ENCODE peak calls at places on chromosomes 4 and X, in four cellular contexts. D is H9, O is trophoblast cell, J is IMR-90. F is an unnamed sample.

GRCh38 chr4:176340871-176341685 is 21.3 kb downstream of the SPCS3 start:
- DNase-seq in J (peak; percentile 66), D (no peak), O (peak; percentile 12), F (peak; percentile 60)

GRCh38 chrX:123408856-123409737 is 225.0 kb downstream of the GRIA3 start:
- DNase-seq in J (no peak), O (no peak), D (no peak), F (no peak)

GRCh38 chr4:5162909-5163508 is 111.7 kb downstream of the STK32B start:
- DNase-seq in O (no peak), J (no peak), D (peak; percentile 13), F (no peak)

GRCh38 chrX:49043220-49043986 is at the start of gene TFE3:
- DNase-seq in O (peak; percentile 98), D (peak; percentile 98), J (peak; percentile 98), F (peak; percentile 99)

GRCh38 chr4:47483722-47484121 is 1.4 kb upstream of the ATP10D start:
- DNase-seq in D (no peak), J (no peak), O (no peak), F (no peak)

GRCh38 chr4:139950568-139950967 is 203.4 kb downstream of the MAML3 start:
- DNase-seq in O (no peak), J (no peak), D (no peak), F (no peak)

GRCh38 chr4:26372525-26373172 is 51.8 kb downstream of the RBPJ start:
- DNase-seq in O (no peak), D (no peak), J (peak; percentile 77), F (peak; percentile 53)

GRCh38 chrX:20026278-20026677 is 35.4 kb upstream of the BCLAF3 start:
- DNase-seq in J (peak; percentile 60), O (no peak), D (no peak), F (peak; percentile 60)

GRCh38 chr4:101347267-101347556 is at the start of gene PPP3CA:
- DNase-seq in O (peak; percentile 50), J (no peak), D (no peak), F (no peak)

GRCh38 chrX:154654372-154654771 is 993 bp upstream of the CTAG2 start:
- DNase-seq in O (no peak), J (no peak), D (no peak), F (no peak)

GRCh38 chrX:75365243-75365975 is 91.5 kb downstream of the UPRT start:
- DNase-seq in J (no peak), D (no peak), O (no peak), F (peak; percentile 1)

GRCh38 chrX:21800344-21800770 is 39.1 kb upstream of the MBTPS2 start:
- DNase-seq in J (peak; percentile 4), D (no peak), O (no peak), F (no peak)

GRCh38 chr4:13627185-13627605 is 330 bp downstream of the BOD1L1 start:
- DNase-seq in D (peak; percentile 31), O (peak; percentile 18), J (no peak), F (peak; percentile 41)

GRCh38 chr4:53489279-53489889 is 101.9 kb downstream of the LNX1 start:
- DNase-seq in O (no peak), D (no peak), J (peak; percentile 79), F (no peak)

GRCh38 chr4:141905751-141906150 is 269.4 kb downstream of the IL15 start:
- DNase-seq in D (no peak), O (peak; percentile 30), J (peak; percentile 80), F (no peak)

GRCh38 chrX:43860646-43861370 is 21.4 kb downstream of the MAOB start:
- DNase-seq in D (no peak), J (peak; percentile 1), O (no peak), F (no peak)

GRCh38 chr4:78938868-78939666 is at the start of gene PAQR3:
- DNase-seq in J (peak; percentile 76), O (peak; percentile 81), D (peak; percentile 86), F (peak; percentile 91)

GRCh38 chrX:5537098-5537497 is 691.6 kb downstream of the NLGN4X start:
- DNase-seq in D (no peak), O (no peak), J (no peak), F (no peak)

GRCh38 chrX:126164689-126165400 is 1.2 kb downstream of the DCAF12L2 start:
- DNase-seq in D (no peak), O (no peak), J (no peak), F (no peak)

GRCh38 chr4:2797545-2798305 is 4.8 kb downstream of the SH3BP2 start:
- DNase-seq in J (no peak), O (no peak), D (no peak), F (no peak)

GRCh38 chr4:82428969-82429727 is 1.1 kb downstream of the HNRNPDL start:
- DNase-seq in D (peak; percentile 92), O (peak; percentile 92), J (peak; percentile 85), F (peak; percentile 94)

GRCh38 chr4:150278206-150278605 is 200.0 kb downstream of the DCLK2 start:
- DNase-seq in J (no peak), D (no peak), O (no peak), F (no peak)

GRCh38 chr4:41192136-41192535 is 22.2 kb downstream of the APBB2 start:
- DNase-seq in D (no peak), O (no peak), J (peak; percentile 33), F (no peak)

GRCh38 chrX:21806691-21807090 is 32.7 kb upstream of the MBTPS2 start:
- DNase-seq in O (no peak), J (peak; percentile 1), D (no peak), F (no peak)

GRCh38 chrX:120604359-120604782 is 470 bp downstream of the MCTS1 start:
- DNase-seq in J (peak; percentile 33), D (no peak), O (peak; percentile 0), F (peak; percentile 4)

GRCh38 chr4:152052431-152053057 is 291.7 kb upstream of the GATB start:
- DNase-seq in D (no peak), J (peak; percentile 40), O (no peak), F (no peak)

GRCh38 chr4:110361921-110362320 is 114.0 kb upstream of the ENPEP start:
- DNase-seq in O (no peak), D (no peak), J (no peak), F (peak; percentile 53)

GRCh38 chrX:48835524-48836329 is at the start of gene PCSK1N:
- DNase-seq in J (no peak), O (no peak), D (peak; percentile 60), F (peak; percentile 56)

GRCh38 chr4:144578681-144579080 is 67.3 kb upstream of the HHIP start:
- DNase-seq in O (peak; percentile 33), J (peak; percentile 35), D (no peak), F (no peak)

GRCh38 chr4:23374280-23374679 is 515.6 kb downstream of the PPARGC1A start:
- DNase-seq in D (no peak), O (peak; percentile 74), J (no peak), F (peak; percentile 65)

GRCh38 chr4:123478859-123479345 is 82.3 kb downstream of the SPRY1 start:
- DNase-seq in O (peak; percentile 96), J (peak; percentile 49), D (no peak), F (no peak)

GRCh38 chr4:108166441-108167315 is 2.1 kb downstream of the LEF1 start:
- DNase-seq in J (no peak), O (no peak), D (peak; percentile 85), F (peak; percentile 88)

GRCh38 chr4:108170729-108171540 is 2.2 kb upstream of the LEF1 start:
- DNase-seq in O (no peak), J (no peak), D (no peak), F (peak; percentile 72)

GRCh38 chr4:108168213-108168671 is 490 bp downstream of the LEF1 start:
- DNase-seq in D (no peak), O (no peak), J (peak; percentile 8), F (no peak)

GRCh38 chr4:108169639-108170038 is 907 bp upstream of the LEF1 start:
- DNase-seq in O (no peak), D (no peak), J (no peak), F (no peak)

DNA sequence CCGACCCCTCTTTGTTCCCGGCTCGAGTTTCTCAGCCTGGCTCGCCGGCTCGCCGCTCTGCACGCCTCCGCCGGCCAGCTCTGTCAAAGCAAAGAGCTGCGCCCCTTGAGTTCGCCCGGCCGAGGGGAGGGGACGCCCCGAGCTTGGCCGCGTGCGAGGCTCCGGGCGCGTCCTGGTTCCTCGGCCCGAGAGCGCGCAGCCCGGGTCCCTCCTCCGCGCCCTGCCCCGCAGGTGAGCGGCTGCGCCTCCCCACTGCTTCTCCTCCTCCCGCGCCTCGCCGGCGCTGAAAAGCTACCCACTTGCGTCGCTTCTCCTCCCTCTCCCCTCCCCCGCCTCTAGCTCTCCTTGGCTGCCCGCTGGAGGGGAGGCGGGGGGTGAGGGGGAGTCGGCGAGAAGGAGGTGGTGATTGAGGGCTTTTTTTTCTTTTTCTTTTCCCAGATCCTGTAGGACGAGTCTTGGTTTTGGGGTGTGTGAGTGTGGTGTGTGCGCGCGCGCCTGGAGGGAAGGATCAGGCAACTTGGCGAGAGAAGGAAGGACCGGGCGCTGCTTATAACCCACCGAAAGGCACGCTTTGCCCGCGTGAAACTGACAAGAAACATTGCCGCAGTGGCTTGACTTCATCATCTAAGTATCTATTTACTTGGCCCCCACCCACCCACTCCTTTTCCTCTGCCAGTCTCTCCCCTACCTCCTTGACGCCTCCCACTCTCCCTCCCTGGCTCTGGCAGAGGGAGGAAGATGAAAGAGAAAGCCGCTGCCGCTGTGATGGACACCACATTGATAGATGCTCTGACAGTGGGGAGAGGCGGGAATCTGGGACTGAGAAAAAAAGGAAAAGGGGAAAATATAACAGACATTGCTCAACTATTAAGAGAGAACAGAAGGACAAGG is at the start of gene LEF1:
- DNase-seq in O (no peak), D (peak; percentile 74), J (peak; percentile 11), F (peak; percentile 90)
- H4K8ac ChIP-seq in O (peak within 1 kb of the TSS; percentile 47), D (no peak within 1 kb of the TSS), J (no peak within 1 kb of the TSS), F (no peak within 1 kb of the TSS)

DNA sequence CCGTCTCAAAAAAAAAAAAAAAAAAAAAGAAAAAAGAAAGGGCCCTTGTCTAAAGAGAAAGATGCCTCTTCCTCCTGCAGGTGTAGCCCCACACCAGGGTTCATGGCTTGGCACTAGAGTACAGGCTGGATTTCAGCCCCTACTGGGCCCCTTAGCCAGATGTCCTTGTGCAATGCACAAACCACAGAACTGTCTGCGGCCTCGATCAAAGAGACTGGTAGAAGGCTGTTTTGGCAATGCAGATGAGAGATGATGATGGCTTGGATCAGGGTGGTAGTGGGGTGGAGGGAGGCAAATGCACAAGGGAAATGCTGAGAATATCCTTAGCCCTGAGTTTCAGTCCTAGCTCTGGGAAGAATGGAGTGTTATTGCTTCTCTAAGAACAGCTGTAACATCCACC is 26.5 kb upstream of the TSR2 start:
- DNase-seq in D (no peak), O (no peak), J (no peak), F (no peak)
- H3K4me2 ChIP-seq in D (no peak overlapping the region), O (no peak overlapping the region), J (no peak overlapping the region), F (no peak overlapping the region)

DNA sequence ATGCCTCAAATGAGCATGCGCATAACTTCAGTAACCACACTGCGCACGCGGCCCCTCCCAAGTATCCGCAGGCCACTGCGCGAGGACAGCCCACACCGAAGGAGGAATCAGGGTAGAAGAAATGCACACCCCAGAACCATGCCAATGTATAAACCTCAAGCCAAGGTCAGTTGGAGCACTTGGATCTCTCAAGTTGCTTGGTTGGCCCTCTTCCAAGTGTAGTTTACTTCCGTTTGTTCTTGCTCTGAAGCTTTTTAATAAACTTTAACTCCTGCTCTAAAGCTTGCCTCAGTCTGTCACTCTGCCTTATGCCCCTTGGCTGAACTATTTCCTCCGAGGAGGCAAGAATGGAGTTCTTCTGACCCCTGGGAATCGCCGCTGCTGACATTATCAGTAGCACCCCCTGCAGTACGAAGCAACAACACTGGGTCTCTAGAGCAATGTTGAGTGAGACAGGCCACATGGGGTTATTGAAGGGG is 22.0 kb upstream of the SPINK2 start:
- DNase-seq in O (no peak), J (no peak), D (peak; percentile 59), F (peak; percentile 48)
- H3K79me1 ChIP-seq in O (no peaks in the 10 kb centered on the region), J (no peaks in the 10 kb centered on the region), D (no peaks in the 10 kb centered on the region), F (no peaks in the 10 kb centered on the region)

DNA sequence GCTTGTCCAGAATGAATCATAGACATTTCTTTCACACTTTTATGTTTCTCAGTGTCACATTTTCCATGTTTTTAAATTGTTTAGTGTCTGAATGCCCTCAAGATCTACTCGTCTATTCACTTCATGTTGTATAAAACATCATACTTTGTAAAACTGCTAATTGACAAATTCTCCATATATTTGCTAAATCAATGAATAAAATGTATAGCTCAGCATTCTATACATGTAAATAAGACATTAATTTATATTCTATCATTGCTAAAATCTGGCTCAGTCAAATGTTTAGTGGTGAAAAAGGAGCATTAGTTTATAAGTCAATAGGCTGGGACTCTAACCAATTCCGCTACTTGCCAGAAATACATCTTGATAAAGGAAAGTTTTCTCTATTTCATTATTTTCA is 379.6 kb downstream of the NAF1 start:
- DNase-seq in J (no peak), O (no peak), D (no peak), F (no peak)
- H4K8ac ChIP-seq in J (no peak overlapping the region), O (no peak overlapping the region), D (no peak overlapping the region), F (no peak overlapping the region)

F was measured in mesendoderm.